ENCODE peak calls at places on chromosomes 16 and 17, in seven cellular contexts. P is Caco-2, U is left ventricle myocardium inferior, E is cardiac fibroblast, X is cardiac muscle cell, Z is fibroblast of the aortic adventitia, J is tibial artery. H is an unnamed sample.

GRCh38 chr17:81731271-81731670 is 19.2 kb downstream of the SLC25A10 start:
- DNase-seq in J (no peak), E (peak), P (no peak), X (peak), U (no peak), Z (peak), H (peak)

GRCh38 chr17:77926967-77927366 is 31.5 kb upstream of the TNRC6C start:
- DNase-seq in X (no peak), U (no peak), Z (no peak), E (no peak), P (no peak), J (no peak), H (no peak)

GRCh38 chr16:69481901-69482341 is 57.5 kb downstream of the CYB5B start:
- DNase-seq in U (peak), P (peak), Z (peak), E (peak), X (peak), J (peak), H (no peak)

GRCh38 chr16:14641206-14641605 is 8.5 kb downstream of the BFAR start:
- DNase-seq in E (no peak), P (no peak), Z (no peak), X (no peak), U (no peak), J (no peak), H (no peak)

GRCh38 chr16:83137326-83137770 is 510.6 kb downstream of the CDH13 start:
- DNase-seq in Z (peak), J (no peak), P (peak), U (no peak), E (peak), X (peak), H (peak)

GRCh38 chr17:61139219-61139618 is 260.4 kb upstream of the TBX2 start:
- DNase-seq in E (peak), P (no peak), Z (peak), X (peak), J (no peak), U (no peak), H (peak)

GRCh38 chr17:53628011-53628410 is 194.7 kb upstream of the KIF2B start:
- DNase-seq in X (peak), J (no peak), U (no peak), E (peak), P (no peak), Z (peak), H (no peak)

GRCh38 chr17:59372138-59372751 is 40.8 kb downstream of the YPEL2 start:
- DNase-seq in Z (peak), E (peak), P (no peak), U (no peak), J (peak), X (peak), H (no peak)

GRCh38 chr17:40443988-40444899 is 994 bp downstream of the IGFBP4 start:
- DNase-seq in U (no peak), Z (peak), X (peak), P (no peak), J (no peak), E (peak), H (no peak)

GRCh38 chr17:67238976-67239375 is 6.0 kb downstream of the HELZ start:
- DNase-seq in U (no peak), X (no peak), E (no peak), P (peak), Z (no peak), J (no peak), H (no peak)

GRCh38 chr16:70478169-70478568 is 23.8 kb downstream of the FCSK start:
- DNase-seq in Z (no peak), U (no peak), E (no peak), J (no peak), X (no peak), P (no peak), H (no peak)

GRCh38 chr17:61366715-61367413 is 32.8 kb upstream of the TBX2 start:
- DNase-seq in U (peak), J (no peak), X (no peak), Z (no peak), E (no peak), P (no peak), H (no peak)

GRCh38 chr17:44115585-44116415 is 7.6 kb downstream of the HDAC5 start:
- DNase-seq in X (peak), J (no peak), P (no peak), E (peak), Z (peak), U (no peak), H (no peak)

GRCh38 chr16:11160676-11161115 is 95.3 kb downstream of the SOCS1 start:
- DNase-seq in U (no peak), J (no peak), E (no peak), Z (no peak), X (no peak), P (no peak), H (no peak)

GRCh38 chr17:82287013-82287848 is 13.7 kb upstream of the CSNK1D start:
- DNase-seq in Z (no peak), U (no peak), P (no peak), E (no peak), J (no peak), X (no peak), H (no peak)

GRCh38 chr17:78935419-78936323 is 10.5 kb upstream of the TIMP2 start:
- DNase-seq in E (peak), U (peak), X (peak), Z (peak), J (peak), P (no peak), H (no peak)

GRCh38 chr16:27236635-27237228 is 31.8 kb downstream of the NSMCE1 start:
- DNase-seq in E (no peak), J (peak), Z (no peak), U (no peak), X (no peak), P (no peak), H (no peak)
- H3K4me3 ChIP-seq in E (no peak), J (no peak), Z (no peak), U (no peak), X (no peak), P (no peak), H (peak)

GRCh38 chr16:62036101-62036806 is at the start of gene CDH8:
- DNase-seq in X (no peak), E (no peak), P (no peak), Z (no peak), U (no peak), J (no peak), H (no peak)

GRCh38 chr16:62033065-62033464 is 3.2 kb downstream of the CDH8 start:
- DNase-seq in U (no peak), J (no peak), P (no peak), Z (no peak), X (no peak), E (no peak), H (no peak)

GRCh38 chr16:62036807-62037135 is 533 bp upstream of the CDH8 start:
- DNase-seq in E (no peak), P (no peak), X (no peak), J (no peak), U (no peak), Z (no peak), H (no peak)

GRCh38 chr16:62035115-62036092 is 834 bp downstream of the CDH8 start:
- DNase-seq in J (peak), Z (no peak), U (no peak), P (no peak), E (no peak), X (no peak), H (no peak)

GRCh38 chr16:62034236-62035114 is 1.8 kb downstream of the CDH8 start:
- DNase-seq in J (no peak), X (no peak), U (no peak), P (no peak), E (no peak), Z (no peak), H (no peak)
- H3K4me3 ChIP-seq in J (peak), X (peak), U (peak), P (no peak), E (no peak), Z (no peak), H (no peak)

DNA sequence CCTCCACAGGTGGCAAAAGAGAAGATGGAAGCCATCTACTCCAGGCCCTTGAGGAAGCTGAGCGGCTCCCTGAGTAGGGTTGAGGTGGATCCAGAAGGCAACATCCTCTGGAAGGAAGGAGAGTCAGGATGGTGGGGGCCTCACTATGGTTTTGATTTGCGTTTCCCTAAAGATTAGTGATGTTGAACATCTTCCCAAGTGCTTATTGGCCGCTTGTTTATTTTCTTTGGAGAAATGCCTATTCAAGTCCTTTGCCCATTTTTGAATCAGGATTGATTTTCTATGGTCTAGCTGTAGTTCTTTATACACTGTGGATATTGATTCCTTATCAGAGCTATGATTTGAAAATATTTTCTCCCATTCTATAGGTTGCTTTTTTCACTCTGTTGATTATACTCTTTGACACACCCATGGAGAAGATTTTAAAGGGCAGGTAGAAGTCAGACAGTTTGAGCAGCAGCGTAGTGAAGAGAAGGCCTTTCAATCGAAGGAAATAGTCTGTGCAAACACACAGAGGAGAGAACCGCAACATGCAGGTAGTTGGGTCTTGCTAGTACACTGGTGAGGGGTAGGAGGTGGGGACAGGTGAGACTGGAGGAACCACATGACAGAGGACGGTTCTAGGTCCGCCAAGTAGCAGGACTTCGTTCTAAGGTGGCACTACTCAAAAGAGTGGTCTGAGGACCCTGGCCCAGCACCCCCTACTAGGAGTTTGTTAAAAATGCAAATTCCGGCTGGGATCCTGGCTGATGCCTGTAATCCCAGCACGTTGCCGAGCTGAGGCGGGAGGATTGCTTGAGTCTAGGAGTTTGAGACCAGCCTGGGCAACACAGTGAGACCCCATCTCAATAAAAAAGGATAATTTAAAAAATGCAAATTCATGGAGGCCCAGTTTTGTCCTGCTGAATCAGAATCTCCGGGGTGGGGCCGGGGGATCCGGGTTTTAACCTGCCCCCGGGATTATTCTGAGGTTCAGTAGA is 58.9 kb downstream of the WSB1 start:
- DNase-seq in E (peak), P (no peak), J (no peak), X (peak), Z (peak), U (no peak), H (no peak)
- H3K4me3 ChIP-seq in E (peak), P (peak), J (peak), X (peak), Z (peak), U (peak), H (peak)

GRCh38 chr16:2778692-2778958 is 1.5 kb upstream of the ELOB start:
- DNase-seq in E (no peak), P (no peak), U (no peak), J (no peak), X (no peak), Z (no peak), H (no peak)
- H3K4me3 ChIP-seq in E (no peak), P (no peak), U (peak), J (peak), X (peak), Z (peak), H (peak)

DNA sequence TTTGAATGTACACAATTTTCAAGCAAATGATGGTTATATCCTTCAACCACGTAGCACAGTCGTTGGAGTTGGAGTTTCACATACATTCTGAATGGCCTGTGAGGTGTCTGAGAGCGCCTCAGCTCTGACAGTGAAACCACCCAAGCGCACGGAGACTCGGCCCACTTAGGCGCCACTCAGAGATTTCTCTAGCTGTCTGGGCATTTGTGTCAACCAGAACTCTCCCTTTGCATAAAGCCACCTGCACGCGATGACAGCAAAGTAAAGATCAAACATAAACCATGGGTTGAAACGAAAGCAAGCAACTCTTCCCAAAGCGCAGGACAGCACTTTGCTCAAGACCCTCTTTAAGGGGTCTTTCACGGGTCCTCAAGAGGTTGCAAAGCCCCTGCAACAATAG is 543 bp downstream of the SLC6A4 start:
- DNase-seq in X (no peak), J (no peak), E (no peak), U (no peak), Z (no peak), P (no peak), H (no peak)
- H3K4me3 ChIP-seq in X (peak), J (peak), E (peak), U (peak), Z (peak), P (peak), H (no peak)

GRCh38 chr17:57207396-57207795 is 48.9 kb upstream of the MSI2 start:
- DNase-seq in Z (no peak), J (no peak), U (no peak), E (no peak), X (no peak), P (no peak), H (no peak)

GRCh38 chr17:57211010-57211411 is 45.3 kb upstream of the MSI2 start:
- DNase-seq in P (no peak), J (no peak), X (no peak), E (no peak), Z (no peak), U (no peak), H (no peak)

GRCh38 chr17:57211543-57211942 is 44.8 kb upstream of the MSI2 start:
- DNase-seq in U (no peak), Z (no peak), J (no peak), X (no peak), P (no peak), E (no peak), H (no peak)

GRCh38 chr17:57213180-57213825 is 43.0 kb upstream of the MSI2 start:
- DNase-seq in J (no peak), P (no peak), E (no peak), X (no peak), Z (no peak), U (no peak), H (no peak)

GRCh38 chr17:57210224-57210553 is 46.1 kb upstream of the MSI2 start:
- DNase-seq in J (no peak), Z (no peak), E (no peak), U (no peak), X (no peak), P (no peak), H (no peak)
- H3K4me3 ChIP-seq in J (no peak), Z (no peak), E (no peak), U (no peak), X (no peak), P (no peak), H (no peak)